ENCODE peak calls at places on chromosome 7, in five cellular contexts. B is adrenal gland, E is GM12878, N is HCT116, A is heart left ventricle. Y is an unnamed sample.

GRCh38 chr7:20238754-20239324 is 21.7 kb upstream of the MACC1 start:
- DNase-seq in E (peak), B (peak), N (no peak), A (no peak), Y (no peak)

GRCh38 chr7:141842904-141843303 is 1.6 kb upstream of the PRSS37 start:
- DNase-seq in N (no peak), A (no peak), B (no peak), E (no peak), Y (no peak)

GRCh38 chr7:72187179-72187578 is 225.0 kb downstream of the CALN1 start:
- DNase-seq in A (no peak), N (no peak), B (no peak), E (no peak), Y (no peak)

GRCh38 chr7:72785166-72785955 is 42.6 kb downstream of the TYW1B start:
- DNase-seq in A (no peak), E (no peak), N (no peak), B (no peak), Y (no peak)

GRCh38 chr7:138865843-138866242 is 67.8 kb upstream of the ATP6V0A4 start:
- DNase-seq in N (no peak), A (no peak), E (peak), B (no peak), Y (peak)

GRCh38 chr7:66224171-66224773 is 19.1 kb downstream of the TPST1 start:
- DNase-seq in N (no peak), B (no peak), E (no peak), A (no peak), Y (no peak)

GRCh38 chr7:22156205-22156604 is 200.7 kb downstream of the RAPGEF5 start:
- DNase-seq in B (no peak), N (peak), A (no peak), E (no peak), Y (peak)

GRCh38 chr7:94877731-94878670 is 29.4 kb upstream of the PPP1R9A start:
- DNase-seq in B (no peak), E (no peak), N (peak), A (no peak), Y (no peak)

GRCh38 chr7:139720705-139721231 is 57.0 kb downstream of the HIPK2 start:
- DNase-seq in E (no peak), N (no peak), A (no peak), B (peak), Y (no peak)

GRCh38 chr7:33806284-33807157 is 98.8 kb upstream of the BMPER start:
- DNase-seq in B (no peak), E (no peak), A (no peak), N (no peak), Y (no peak)

GRCh38 chr7:132876576-132876975 is 205.3 kb downstream of the CHCHD3 start:
- DNase-seq in E (no peak), B (no peak), A (no peak), N (no peak), Y (no peak)

GRCh38 chr7:46490406-46490805 is 569.3 kb upstream of the IGFBP3 start:
- DNase-seq in B (no peak), E (no peak), N (no peak), A (no peak), Y (no peak)

GRCh38 chr7:24137338-24137737 is 146.7 kb upstream of the NPY start:
- DNase-seq in A (no peak), N (no peak), E (no peak), B (no peak), Y (no peak)

GRCh38 chr7:142053988-142054387 is 57.5 kb upstream of the MGAM2 start:
- DNase-seq in E (no peak), N (no peak), B (no peak), A (no peak), Y (no peak)

GRCh38 chr7:55572378-55573233 is at the start of gene VOPP1:
- DNase-seq in E (no peak), A (peak), N (no peak), B (peak), Y (peak)

GRCh38 chr7:110675383-110676103 is 415.4 kb upstream of the LRRN3 start:
- DNase-seq in B (no peak), A (no peak), E (no peak), N (no peak), Y (no peak)

GRCh38 chr7:107773027-107773426 is 29.1 kb downstream of the CBLL1 start:
- DNase-seq in A (no peak), B (no peak), N (no peak), E (no peak), Y (no peak)

GRCh38 chr7:47267346-47267745 is 314.6 kb downstream of the TNS3 start:
- DNase-seq in A (no peak), B (no peak), N (no peak), E (no peak), Y (no peak)

GRCh38 chr7:96224682-96225081 is 97.2 kb downstream of the SLC25A13 start:
- DNase-seq in B (no peak), N (no peak), A (no peak), E (no peak), Y (no peak)

GRCh38 chr7:52325237-52325636 is 710.2 kb upstream of the POM121L12 start:
- DNase-seq in N (no peak), B (no peak), A (no peak), E (no peak), Y (no peak)

GRCh38 chr7:136405931-136406777 is 429.0 kb upstream of the MTPN start:
- DNase-seq in B (peak), E (no peak), N (peak), A (no peak), Y (peak)

GRCh38 chr7:27131390-27131819 is 848 bp upstream of the HOXA4 start:
- DNase-seq in N (no peak), B (no peak), A (no peak), E (no peak), Y (no peak)

GRCh38 chr7:130363156-130363847 is 17.0 kb upstream of the CPA1 start:
- DNase-seq in B (peak), A (no peak), E (no peak), N (peak), Y (peak)

GRCh38 chr7:98110249-98111022 is 3.8 kb downstream of the LMTK2 start:
- DNase-seq in A (no peak), B (peak), E (no peak), N (no peak), Y (no peak)

GRCh38 chr7:98107313-98107691 is 640 bp downstream of the LMTK2 start:
- DNase-seq in E (no peak), B (peak), A (no peak), N (no peak), Y (peak)

GRCh38 chr7:98102170-98102569 is 4.5 kb upstream of the LMTK2 start:
- DNase-seq in E (no peak), A (no peak), N (no peak), B (no peak), Y (no peak)

GRCh38 chr7:98105942-98106544 is 619 bp upstream of the LMTK2 start:
- DNase-seq in N (no peak), E (no peak), A (no peak), B (no peak), Y (no peak)

GRCh38 chr7:98106647-98107312 is at the start of gene LMTK2:
- DNase-seq in N (peak), A (peak), B (peak), E (peak), Y (peak)
- TF ChIP-seq POLR2A in N (peak), A (peak), B (peak), E (peak), Y (peak)

GRCh38 chr7:99392659-99393362 is 15.6 kb downstream of the PDAP1 start:
- DNase-seq in N (no peak), A (peak), B (peak), E (no peak), Y (no peak)
- TF ChIP-seq POLR2A in N (no peak), A (no peak), B (peak), E (peak), Y (no peak)

GRCh38 chr7:37505750-37506353 is 57.2 kb upstream of the ELMO1 start:
- DNase-seq in E (no peak), B (no peak), N (no peak), A (no peak), Y (no peak)
- TF ChIP-seq POLR2A in E (no peak), B (no peak), N (no peak), A (no peak), Y (no peak)

GRCh38 chr7:116953727-116954442 is 584 bp downstream of the ST7 start:
- DNase-seq in N (peak), E (no peak), B (peak), A (peak), Y (peak)
- TF ChIP-seq POLR2A in N (no peak), E (peak), B (peak), A (no peak), Y (peak)

GRCh38 chr7:99419323-99420021 is 10.7 kb downstream of the BUD31 start:
- DNase-seq in N (no peak), A (no peak), B (no peak), E (no peak), Y (no peak)
- TF ChIP-seq POLR2A in N (no peak), A (no peak), B (no peak), E (peak), Y (no peak)